ENCODE peak calls at places on chromosome 3, in eight cellular contexts. L is RWPE1, C is HCT116, Y is psoas muscle, D is body of pancreas, E is foreskin fibroblast, Z is thoracic aorta, R is cardiac muscle cell. I is an unnamed sample.
A peak's percentile ranks its signal among the peaks of the same experiment; 100 is the strongest.

GRCh38 chr3:18500322-18500721 is 75.2 kb upstream of the SATB1 start:
- DNase-seq in C (no peak), D (no peak), Y (no peak), L (no peak), E (no peak), Z (no peak), R (no peak), I (no peak)

GRCh38 chr3:139325551-139325950 is 18.3 kb upstream of the MRPS22 start:
- DNase-seq in L (no peak), C (no peak), Z (no peak), Y (peak; percentile 39), D (no peak), R (no peak), E (no peak), I (no peak)

GRCh38 chr3:48863122-48863521 is 15.4 kb upstream of the PRKAR2A start:
- DNase-seq in L (no peak), E (no peak), R (no peak), C (no peak), Z (no peak), D (no peak), Y (no peak), I (no peak)

GRCh38 chr3:148379763-148380162 is 317.9 kb upstream of the AGTR1 start:
- DNase-seq in R (peak; percentile 67), C (peak; percentile 65), L (peak; percentile 13), D (no peak), Y (no peak), E (peak; percentile 61), Z (no peak), I (no peak)

GRCh38 chr3:102265720-102266119 is 169.1 kb upstream of the ZPLD1 start:
- DNase-seq in D (no peak), Z (no peak), C (no peak), R (peak; percentile 16), E (peak; percentile 1), Y (no peak), L (no peak), I (no peak)

GRCh38 chr3:11481561-11481960 is 162.2 kb downstream of the VGLL4 start:
- DNase-seq in R (no peak), D (peak; percentile 57), Z (no peak), C (no peak), Y (no peak), E (no peak), L (no peak), I (no peak)

GRCh38 chr3:194089357-194090177 is 46.4 kb upstream of the HES1 start:
- DNase-seq in Z (peak; percentile 26), E (peak; percentile 40), C (peak; percentile 98), Y (peak; percentile 83), R (peak; percentile 99), L (peak; percentile 98), D (peak; percentile 72), I (peak; percentile 36)

GRCh38 chr3:33848624-33849347 is 50.4 kb downstream of the PDCD6IP start:
- DNase-seq in R (no peak), L (no peak), Z (no peak), E (no peak), C (no peak), D (no peak), Y (no peak), I (no peak)

GRCh38 chr3:188396251-188396650 is 242.3 kb downstream of the LPP start:
- DNase-seq in D (no peak), R (no peak), L (peak; percentile 42), C (no peak), Z (no peak), Y (no peak), E (no peak), I (no peak)

GRCh38 chr3:5057217-5057616 is 64.9 kb upstream of the ARL8B start:
- DNase-seq in Z (no peak), E (no peak), C (no peak), L (no peak), R (no peak), Y (no peak), D (no peak), I (no peak)

GRCh38 chr3:176937546-176937945 is 259.7 kb downstream of the TBL1XR1 start:
- DNase-seq in R (peak; percentile 38), D (no peak), C (no peak), E (no peak), Y (no peak), Z (no peak), L (no peak), I (no peak)

GRCh38 chr3:176937994-176938393 is 259.3 kb downstream of the TBL1XR1 start:
- DNase-seq in Y (no peak), C (no peak), Z (no peak), L (no peak), D (no peak), R (no peak), E (no peak), I (no peak)

GRCh38 chr3:176941674-176942073 is 255.6 kb downstream of the TBL1XR1 start:
- DNase-seq in E (no peak), D (no peak), R (peak; percentile 35), C (no peak), L (no peak), Y (no peak), Z (no peak), I (no peak)

GRCh38 chr3:176935524-176935923 is 261.8 kb downstream of the TBL1XR1 start:
- DNase-seq in R (no peak), D (no peak), C (no peak), L (no peak), Y (no peak), Z (no peak), E (no peak), I (no peak)

GRCh38 chr3:176939022-176939817 is 258.1 kb downstream of the TBL1XR1 start:
- DNase-seq in L (peak; percentile 72), Z (no peak), Y (no peak), D (peak; percentile 67), E (peak; percentile 84), R (peak; percentile 91), C (peak; percentile 67), I (no peak)
- TF ChIP-seq CTCF in L (peak; percentile 83), Z (peak; percentile 71), Y (peak; percentile 85), D (peak; percentile 86), E (peak; percentile 69), R (peak; percentile 82), C (peak; percentile 70), I (peak; percentile 77)

GRCh38 chr3:14117468-14118399 is 6.9 kb downstream of the CHCHD4 start:
- DNase-seq in Y (no peak), E (no peak), R (no peak), L (no peak), D (no peak), C (no peak), Z (no peak), I (no peak)

GRCh38 chr3:14110699-14111098 is 14.0 kb downstream of the CHCHD4 start:
- DNase-seq in C (no peak), Y (no peak), L (no peak), R (peak; percentile 14), E (peak; percentile 13), Z (no peak), D (no peak), I (no peak)

GRCh38 chr3:14119166-14119510 is 5.5 kb downstream of the CHCHD4 start:
- DNase-seq in R (no peak), Y (no peak), L (no peak), C (no peak), E (no peak), Z (no peak), D (no peak), I (no peak)

GRCh38 chr3:14118400-14119165 is 6.1 kb downstream of the CHCHD4 start:
- DNase-seq in D (peak; percentile 66), Y (no peak), R (peak; percentile 85), C (no peak), L (no peak), Z (no peak), E (peak; percentile 64), I (no peak)

DNA sequence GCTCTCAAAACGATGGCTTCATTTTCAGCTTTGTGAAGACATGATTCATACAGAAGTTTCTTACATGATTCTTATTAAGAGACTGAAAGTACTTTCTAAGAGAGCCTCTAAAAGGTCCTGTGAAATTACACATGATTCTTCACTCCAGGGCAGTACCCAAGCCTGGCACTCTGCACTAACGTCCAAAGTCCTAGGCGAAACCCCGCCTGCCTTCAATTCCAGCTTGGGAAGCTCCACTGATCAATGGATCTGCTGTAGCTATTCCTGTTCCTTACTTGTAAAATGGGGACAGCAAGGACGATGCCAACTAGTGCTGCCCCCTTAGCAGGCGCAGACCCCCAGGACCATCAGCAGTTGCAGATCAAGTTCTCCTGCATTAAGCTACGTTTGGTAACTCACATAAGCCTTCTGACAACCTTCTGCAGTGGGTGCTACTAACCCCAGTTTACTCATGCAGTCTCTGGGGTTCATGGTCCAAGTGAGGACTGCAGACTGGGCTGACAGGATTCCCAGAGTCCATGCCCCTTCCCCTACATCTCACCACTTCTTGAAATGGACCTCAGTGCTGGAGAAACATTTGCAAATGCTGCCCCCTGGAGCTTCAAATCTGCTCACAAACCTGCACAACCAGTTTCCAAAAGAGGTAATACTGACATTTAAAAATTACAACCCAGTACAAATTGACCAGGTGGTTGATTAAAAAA is 10.6 kb downstream of the CHCHD4 start:
- DNase-seq in R (no peak), E (no peak), D (no peak), L (no peak), Y (no peak), Z (no peak), C (no peak), I (no peak)
- TF ChIP-seq CTCF in R (no peak), E (no peak), D (peak; percentile 30), L (no peak), Y (no peak), Z (no peak), C (peak; percentile 28), I (no peak)

GRCh38 chr3:140972833-140973232 is 31.2 kb downstream of the SLC25A36 start:
- DNase-seq in L (peak; percentile 4), Y (no peak), R (peak; percentile 35), D (no peak), C (no peak), Z (no peak), E (peak; percentile 17), I (no peak)
- TF ChIP-seq CTCF in L (peak; percentile 38), Y (peak; percentile 38), R (peak; percentile 50), D (peak; percentile 62), C (peak; percentile 23), Z (no peak), E (peak; percentile 15), I (peak; percentile 17)

DNA sequence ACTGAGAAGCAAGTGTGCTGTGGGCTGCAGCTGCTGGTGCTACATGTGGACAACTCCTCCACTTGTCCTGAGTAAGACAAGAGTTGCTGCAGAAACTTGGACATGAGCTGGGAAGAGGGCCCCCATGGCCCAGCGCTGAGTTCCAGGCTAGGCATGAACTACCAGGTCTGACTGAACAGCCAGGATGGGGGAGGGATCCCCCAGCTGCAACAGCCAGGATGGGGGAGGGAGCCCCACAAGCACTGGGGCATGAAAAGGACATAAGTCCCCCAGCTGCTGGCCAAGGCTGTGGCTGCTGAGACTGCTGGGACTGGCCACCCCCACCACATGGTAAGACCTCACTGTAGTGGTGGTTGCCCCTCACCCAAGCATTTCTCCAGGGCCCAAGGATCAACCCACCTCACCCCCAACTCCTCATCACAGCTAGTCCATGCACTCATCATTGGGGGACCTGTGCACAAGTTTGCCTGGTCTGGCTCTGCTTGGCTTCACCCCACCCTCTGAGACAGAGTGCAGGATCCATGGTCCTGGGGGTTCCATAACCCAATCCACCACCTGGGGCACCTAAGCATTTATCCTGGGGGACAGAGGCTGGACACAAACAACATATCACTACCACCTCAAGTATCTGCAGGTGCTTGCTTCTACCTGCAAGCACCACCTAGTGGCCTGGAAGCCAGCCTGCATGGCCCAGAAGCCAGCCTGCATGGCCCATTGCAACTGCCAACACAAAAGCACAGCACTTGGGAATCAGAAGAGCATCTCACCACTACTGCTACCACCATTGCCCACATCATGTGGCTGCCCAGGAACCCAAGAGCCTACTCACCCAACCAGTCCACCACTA is 84.5 kb upstream of the STT3B start:
- DNase-seq in L (no peak), Z (no peak), R (peak; percentile 37), Y (no peak), E (peak; percentile 8), D (peak; percentile 26), C (peak; percentile 24), I (no peak)
- TF ChIP-seq CTCF in L (no peak), Z (no peak), R (peak; percentile 62), Y (no peak), E (peak; percentile 53), D (peak; percentile 22), C (peak; percentile 93), I (peak; percentile 31)

GRCh38 chr3:176428552-176428951 is 768.7 kb downstream of the TBL1XR1 start:
- DNase-seq in Y (no peak), C (no peak), R (no peak), D (no peak), E (no peak), Z (no peak), L (no peak), I (no peak)
- TF ChIP-seq CTCF in Y (no peak), C (no peak), R (no peak), D (no peak), E (no peak), Z (no peak), L (no peak), I (no peak)

I was measured in glutamatergic neuron.